ENCODE peak calls at places on chromosomes 4 and X, in nine cellular contexts. T is right lobe of liver, X is WERI-Rb-1, Z is HCT116, P is heart right ventricle, M is thoracic aorta, O is uterus, S is glutamatergic neuron, I is ascending aorta. A is an unnamed sample.

GRCh38 chr4:115562506-115562905 is 449.1 kb upstream of the NDST4 start:
- DNase-seq in T (no peak), X (no peak), Z (no peak), P (no peak), M (no peak), O (no peak), S (no peak), I (no peak), A (no peak)

GRCh38 chrX:132165651-132166050 is 37.8 kb upstream of the FRMD7 start:
- DNase-seq in T (no peak), X (no peak), Z (no peak), P (no peak), M (no peak), O (no peak), S (no peak), I (no peak), A (no peak)

GRCh38 chr4:150328496-150328895 is 250.3 kb downstream of the DCLK2 start:
- DNase-seq in T (no peak), X (no peak), Z (no peak), P (no peak), M (no peak), O (no peak), S (no peak), I (no peak), A (no peak)

GRCh38 chrX:65859299-65859698 is 180.6 kb downstream of the VSIG4 start:
- DNase-seq in T (no peak), X (no peak), Z (no peak), P (no peak), M (no peak), O (no peak), S (no peak), I (no peak), A (no peak)

GRCh38 chr4:116599859-116600258 is 485.5 kb downstream of the TRAM1L1 start:
- DNase-seq in T (no peak), X (peak; percentile 62), Z (no peak), P (no peak), M (no peak), O (no peak), S (no peak), I (no peak), A (no peak)

GRCh38 chr4:151678048-151678853 is 82.6 kb downstream of the GATB start:
- DNase-seq in T (no peak), X (no peak), Z (no peak), P (no peak), M (no peak), O (no peak), S (no peak), I (no peak), A (no peak)

GRCh38 chrX:37454537-37455285 is 105.5 kb downstream of the PRRG1 start:
- DNase-seq in T (no peak), X (no peak), Z (peak; percentile 73), P (no peak), M (no peak), O (no peak), S (no peak), I (no peak), A (no peak)

GRCh38 chr4:8205241-8205707 is 6.2 kb downstream of the SH3TC1 start:
- DNase-seq in T (no peak), X (no peak), Z (no peak), P (no peak), M (no peak), O (no peak), S (no peak), I (no peak), A (no peak)

GRCh38 chr4:83108101-83108861 is 6.2 kb downstream of the PLAC8 start:
- DNase-seq in T (no peak), X (no peak), Z (no peak), P (no peak), M (no peak), O (no peak), S (no peak), I (no peak), A (no peak)

GRCh38 chr4:85776579-85776978 is 301.6 kb downstream of the ARHGAP24 start:
- DNase-seq in T (no peak), X (no peak), Z (peak; percentile 24), P (no peak), M (no peak), O (no peak), S (no peak), I (no peak), A (no peak)

GRCh38 chr4:185912779-185913178 is 100.8 kb upstream of the SORBS2 start:
- DNase-seq in T (no peak), X (no peak), Z (no peak), P (no peak), M (no peak), O (no peak), S (no peak), I (no peak), A (no peak)

GRCh38 chrX:1534321-1535168 is 2.4 kb downstream of the P2RY8 start:
- DNase-seq in T (peak; percentile 44), X (peak; percentile 42), Z (no peak), P (no peak), M (no peak), O (no peak), S (no peak), I (no peak), A (no peak)

GRCh38 chr4:136713140-136713539 is 819.2 kb downstream of the PCDH18 start:
- DNase-seq in T (no peak), X (no peak), Z (no peak), P (no peak), M (no peak), O (no peak), S (no peak), I (no peak), A (no peak)

GRCh38 chr4:89161841-89162240 is 50.5 kb downstream of the TIGD2 start:
- DNase-seq in T (no peak), X (no peak), Z (no peak), P (no peak), M (no peak), O (no peak), S (no peak), I (no peak), A (no peak)

GRCh38 chr4:173121044-173121685 is 47.4 kb upstream of the GALNT7 start:
- DNase-seq in T (no peak), X (no peak), Z (no peak), P (peak; percentile 11), M (no peak), O (no peak), S (peak; percentile 24), I (no peak), A (no peak)

GRCh38 chr4:167989815-167990214 is 102.5 kb upstream of the ANXA10 start:
- DNase-seq in T (no peak), X (no peak), Z (peak; percentile 4), P (no peak), M (no peak), O (no peak), S (no peak), I (no peak), A (no peak)

GRCh38 chr4:95304898-95305297 is 243.9 kb downstream of the UNC5C start:
- DNase-seq in T (no peak), X (no peak), Z (no peak), P (no peak), M (no peak), O (no peak), S (no peak), I (no peak), A (no peak)

GRCh38 chr4:57501715-57502114 is 391.5 kb upstream of the IGFBP7 start:
- DNase-seq in T (no peak), X (no peak), Z (no peak), P (peak; percentile 62), M (no peak), O (no peak), S (no peak), I (no peak), A (peak; percentile 16)

DNA sequence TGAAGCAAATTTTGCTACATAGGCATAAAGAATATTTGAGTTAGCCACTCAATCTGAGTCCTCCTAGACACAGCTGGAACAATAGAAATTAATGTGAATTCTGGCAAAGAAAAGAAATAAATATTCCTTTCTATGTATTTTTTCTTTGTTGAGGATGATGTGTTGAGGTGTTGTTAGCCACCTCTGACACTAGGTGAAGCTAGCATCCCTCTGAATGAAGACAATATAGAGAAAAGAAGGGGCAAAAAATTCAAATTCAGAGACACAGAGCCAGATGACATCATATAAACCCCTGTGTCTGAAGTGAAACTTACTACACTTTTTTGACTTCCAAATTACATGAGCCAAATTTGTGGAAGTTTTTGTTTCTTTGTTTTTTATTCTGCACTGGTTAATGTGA is 34.6 kb upstream of the TMPRSS11D start:
- DNase-seq in T (no peak), X (no peak), Z (peak; percentile 13), P (no peak), M (no peak), O (no peak), S (no peak), I (no peak), A (no peak)
- TF ChIP-seq CTCF in T (no peak), X (peak; percentile 60), Z (peak; percentile 47), P (peak; percentile 12), M (no peak), O (no peak), S (no peak), I (no peak), A (no peak)

DNA sequence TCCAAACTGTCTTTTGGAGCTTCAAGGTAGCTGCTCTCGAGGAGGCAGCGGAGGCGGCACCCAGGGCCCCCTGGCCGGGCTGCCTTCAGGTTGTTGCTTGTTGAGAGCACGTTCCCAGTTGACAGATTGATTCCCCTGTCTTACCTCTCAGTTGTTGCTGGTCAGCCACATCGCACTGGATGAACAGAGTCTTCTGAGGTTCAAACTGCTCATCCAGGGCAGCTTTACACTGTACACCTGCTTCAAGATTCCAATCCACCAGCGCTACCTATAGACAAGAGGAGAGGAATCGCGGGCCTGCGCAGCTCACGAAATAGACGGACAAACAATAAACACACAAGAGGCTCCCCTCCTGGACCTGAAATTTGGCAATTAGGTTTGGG is 497 bp downstream of the HPGD start:
- DNase-seq in T (peak; percentile 47), X (peak; percentile 58), Z (no peak), P (peak; percentile 3), M (no peak), O (no peak), S (no peak), I (no peak), A (no peak)
- TF ChIP-seq CTCF in T (no peak), X (peak; percentile 33), Z (no peak), P (no peak), M (no peak), O (no peak), S (no peak), I (no peak), A (no peak)

GRCh38 chr4:2948895-2949781 is 14.1 kb downstream of the NOP14 start:
- DNase-seq in T (peak; percentile 53), X (peak; percentile 62), Z (peak; percentile 22), P (no peak), M (no peak), O (no peak), S (no peak), I (no peak), A (peak; percentile 81)
- TF ChIP-seq CTCF in T (peak; percentile 37), X (peak; percentile 90), Z (peak; percentile 35), P (peak; percentile 52), M (no peak), O (no peak), S (no peak), I (peak; percentile 24), A (peak; percentile 25)

GRCh38 chr4:187908731-187909130 is 86.8 kb upstream of the ZFP42 start:
- DNase-seq in T (no peak), X (no peak), Z (no peak), P (no peak), M (no peak), O (no peak), S (no peak), I (no peak), A (no peak)
- TF ChIP-seq CTCF in T (no peak), X (no peak), Z (no peak), P (no peak), M (no peak), O (no peak), S (no peak), I (no peak), A (no peak)

A was measured in adrenal gland.